ENCODE peak calls at places on chromosomes 1 and 21, in nine cellular contexts. W is endodermal cell, T is K562, P is heart right ventricle, S is kidney, R is IMR-90, E is uterus, I is PC-9, H is A549. O is an unnamed sample.

GRCh38 chr1:108057536-108057935 is 92.6 kb upstream of the VAV3 start:
- DNase-seq in E (no peak), R (no peak), I (no peak), S (no peak), T (no peak), H (no peak), W (peak; percentile 91), P (peak; percentile 20), O (peak; percentile 22)

GRCh38 chr1:107689157-107689556 is 275.8 kb downstream of the VAV3 start:
- DNase-seq in P (no peak), H (peak; percentile 35), W (peak; percentile 52), S (peak; percentile 49), I (peak; percentile 70), E (no peak), R (no peak), T (no peak), O (no peak)

GRCh38 chr1:213326666-213327317 is 275.8 kb downstream of the RPS6KC1 start:
- DNase-seq in H (no peak), W (no peak), T (no peak), I (no peak), R (peak; percentile 77), P (peak; percentile 27), E (peak; percentile 20), S (no peak), O (no peak)

GRCh38 chr1:10852018-10852417 is 55.6 kb upstream of the CASZ1 start:
- DNase-seq in S (no peak), P (no peak), T (no peak), E (no peak), H (no peak), I (no peak), W (no peak), R (no peak), O (no peak)

GRCh38 chr1:47871799-47872353 is 125.3 kb downstream of the TRABD2B start:
- DNase-seq in H (peak; percentile 17), I (peak; percentile 57), T (no peak), W (no peak), S (no peak), P (no peak), E (no peak), R (no peak), O (no peak)

GRCh38 chr21:33578959-33579542 is 9.4 kb downstream of the DONSON start:
- DNase-seq in W (no peak), H (no peak), R (peak; percentile 58), S (no peak), I (no peak), P (no peak), T (no peak), E (no peak), O (no peak)

GRCh38 chr1:38028671-38029070 is 16.1 kb downstream of the UTP11 start:
- DNase-seq in I (no peak), R (no peak), E (no peak), P (no peak), S (no peak), T (no peak), H (no peak), W (peak; percentile 70), O (no peak)

GRCh38 chr1:114154963-114155322 is 1.3 kb upstream of the SYT6 start:
- DNase-seq in R (no peak), W (peak; percentile 92), P (no peak), H (no peak), S (peak; percentile 71), E (no peak), I (no peak), T (no peak), O (no peak)

GRCh38 chr1:29441916-29442668 is 205.8 kb downstream of the PTPRU start:
- DNase-seq in I (no peak), T (no peak), E (no peak), W (peak; percentile 37), P (no peak), S (no peak), R (no peak), H (no peak), O (no peak)

GRCh38 chr1:16112558-16113555 is 39.4 kb upstream of the FAM131C start:
- DNase-seq in T (peak; percentile 60), R (no peak), E (no peak), S (peak; percentile 69), W (peak; percentile 86), H (no peak), P (no peak), I (no peak), O (no peak)

DNA sequence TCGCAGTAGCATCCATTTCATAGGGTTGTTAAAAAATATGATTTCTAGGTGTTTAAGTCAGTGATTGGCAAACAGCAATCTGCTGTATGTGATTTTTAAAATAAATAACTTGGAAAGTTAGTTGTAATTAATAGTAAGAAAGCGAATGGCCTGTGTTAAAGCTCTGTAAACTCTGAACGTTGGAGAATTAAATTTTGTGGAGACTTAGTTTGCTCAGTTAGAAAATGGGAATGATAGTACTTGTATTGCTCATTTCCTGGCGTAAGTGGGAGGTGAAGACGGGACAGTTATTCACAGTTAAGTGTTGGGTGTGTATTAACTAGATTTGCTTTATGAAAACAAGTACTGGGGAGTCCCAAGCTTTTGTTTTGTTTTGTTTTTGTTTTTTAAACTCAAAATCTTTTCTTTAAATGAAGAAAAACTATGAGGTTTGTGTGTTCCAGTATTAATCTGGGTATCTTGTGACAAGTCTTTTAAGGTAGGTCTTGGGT is 995 bp downstream of the CACYBP start:
- DNase-seq in W (no peak), S (no peak), I (no peak), H (no peak), R (no peak), T (no peak), P (no peak), E (no peak), O (no peak)
- H3K4me1 ChIP-seq in W (no peaks in the 10 kb centered on the region), S (no peaks in the 10 kb centered on the region), I (peaks cover 41% of the 10 kb centered on the region), H (peaks cover 37% of the 10 kb centered on the region), R (peaks cover 2% of the 10 kb centered on the region), T (peaks cover 31% of the 10 kb centered on the region), P (peaks cover 44% of the 10 kb centered on the region), E (no peaks in the 10 kb centered on the region), O (peaks cover 28% of the 10 kb centered on the region)

GRCh38 chr1:115829023-115829674 is 11.8 kb downstream of the NHLH2 start:
- DNase-seq in S (no peak), W (peak; percentile 66), H (peak; percentile 22), T (peak; percentile 29), R (peak; percentile 84), E (peak; percentile 42), I (peak; percentile 73), P (no peak), O (no peak)
- H3K4me3 ChIP-seq in S (peak overlapping the region; percentile 33), W (peak overlapping the region; percentile 57), H (no peak overlapping the region), T (no peak overlapping the region), R (no peak overlapping the region), E (peak overlapping the region; percentile 10), I (no peak overlapping the region), P (peak overlapping the region; percentile 57), O (peak overlapping the region; percentile 62)

DNA sequence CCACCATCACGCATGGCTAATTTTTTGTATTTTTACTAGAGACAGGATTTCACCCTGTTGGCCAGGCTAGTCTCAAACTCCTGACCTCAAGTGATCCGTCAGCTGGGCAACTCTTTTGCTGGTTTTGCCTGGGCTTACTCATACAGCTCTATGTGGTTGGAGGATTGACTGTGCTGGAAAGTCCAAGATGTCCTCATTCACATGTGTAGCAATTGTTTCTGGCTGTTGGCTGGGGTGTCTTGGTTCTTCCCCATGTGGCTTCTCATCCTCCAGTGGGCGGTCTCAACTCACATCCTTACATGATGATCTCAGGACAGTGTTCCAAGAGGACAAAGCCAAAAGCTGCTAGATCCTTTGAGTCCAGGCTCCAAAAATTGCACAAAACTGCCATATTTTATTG is 53.3 kb downstream of the TEX35 start:
- DNase-seq in R (peak; percentile 51), E (no peak), S (no peak), H (no peak), I (no peak), T (no peak), W (no peak), P (no peak), O (no peak)
- H3K27ac ChIP-seq in R (no peak overlapping the region), E (no peak overlapping the region), S (no peak overlapping the region), H (no peak overlapping the region), I (no peak overlapping the region), T (no peak overlapping the region), W (no peak overlapping the region), P (no peak overlapping the region), O (no peak overlapping the region)

GRCh38 chr1:91549041-91549735 is 48.5 kb downstream of the CDC7 start:
- DNase-seq in P (no peak), R (no peak), H (no peak), T (no peak), S (no peak), E (no peak), W (no peak), I (no peak), O (no peak)

GRCh38 chr1:91552596-91552995 is 51.9 kb downstream of the CDC7 start:
- DNase-seq in W (no peak), R (no peak), S (no peak), I (no peak), P (no peak), H (no peak), T (no peak), E (no peak), O (no peak)

GRCh38 chr1:91550961-91551360 is 50.3 kb downstream of the CDC7 start:
- DNase-seq in E (no peak), R (no peak), I (no peak), H (no peak), S (no peak), T (no peak), W (no peak), P (no peak), O (no peak)

GRCh38 chr1:91553196-91553595 is 52.5 kb downstream of the CDC7 start:
- DNase-seq in H (no peak), T (no peak), W (no peak), E (no peak), I (peak; percentile 46), P (no peak), S (no peak), R (peak; percentile 80), O (no peak)

DNA sequence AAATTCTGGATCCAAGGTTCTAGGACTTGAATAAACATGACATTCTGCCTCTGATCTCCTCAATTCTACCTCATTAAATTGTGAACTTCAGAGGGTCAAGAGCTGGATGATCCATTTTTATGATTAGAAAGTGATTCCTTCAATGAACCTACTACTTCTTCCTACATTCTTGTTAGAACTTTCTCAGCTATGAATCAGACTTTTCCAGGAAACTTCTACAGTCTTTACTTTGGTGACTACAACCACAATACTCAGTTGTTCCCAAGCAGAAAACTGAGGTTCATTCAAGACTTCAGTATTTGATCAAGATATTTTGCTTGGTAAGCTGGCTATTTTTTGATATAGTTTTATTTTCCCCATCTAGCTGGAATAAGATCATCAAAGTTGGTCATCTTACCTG is 51.4 kb downstream of the CDC7 start:
- DNase-seq in I (no peak), H (no peak), E (no peak), W (no peak), T (no peak), P (no peak), S (no peak), R (peak; percentile 43), O (no peak)
- H3K4me1 ChIP-seq in I (peaks cover 5% of the 10 kb centered on the region), H (peaks cover 21% of the 10 kb centered on the region), E (no peaks in the 10 kb centered on the region), W (no peaks in the 10 kb centered on the region), T (peaks cover 26% of the 10 kb centered on the region), P (no peaks in the 10 kb centered on the region), S (no peaks in the 10 kb centered on the region), R (peaks cover 13% of the 10 kb centered on the region), O (peaks cover 7% of the 10 kb centered on the region)